ENCODE peak calls at places on chromosomes 13 and 19, in five cellular contexts. J is heart left ventricle, N is RWPE1, V is stomach, C is WTC11. F is an unnamed sample.

GRCh38 chr19:1355974-1356865 is 27.5 kb upstream of the NDUFS7 start:
- DNase-seq in N (no peak), J (no peak), V (no peak), C (no peak), F (no peak)

GRCh38 chr13:75838366-75839017 is 202.4 kb downstream of the LMO7 start:
- DNase-seq in V (no peak), J (no peak), C (no peak), N (no peak), F (no peak)

GRCh38 chr19:21483589-21484170 is 21.7 kb upstream of the ZNF429 start:
- DNase-seq in J (no peak), N (no peak), V (peak), C (peak), F (no peak)

GRCh38 chr13:112822851-112823250 is 133.0 kb downstream of the ATP11A start:
- DNase-seq in J (no peak), V (peak), C (peak), N (no peak), F (no peak)

GRCh38 chr13:111897846-111898215 is 169.1 kb upstream of the SOX1 start:
- DNase-seq in C (no peak), V (no peak), J (no peak), N (no peak), F (no peak)

GRCh38 chr19:11641241-11641640 is 44.0 kb downstream of the ZNF627 start:
- DNase-seq in C (no peak), J (no peak), N (no peak), V (no peak), F (no peak)

GRCh38 chr19:6047741-6048231 is 62.5 kb downstream of the RFX2 start:
- DNase-seq in V (no peak), C (peak), N (peak), J (no peak), F (peak)

GRCh38 chr13:48783181-48783630 is 129.5 kb downstream of the CYSLTR2 start:
- DNase-seq in V (peak), C (no peak), J (peak), N (peak), F (peak)

GRCh38 chr13:76552373-76552772 is 333.8 kb downstream of the KCTD12 start:
- DNase-seq in J (no peak), V (no peak), N (no peak), C (no peak), F (no peak)

GRCh38 chr13:26379831-26380230 is 125.9 kb downstream of the CDK8 start:
- DNase-seq in N (no peak), V (no peak), J (no peak), C (no peak), F (no peak)

GRCh38 chr19:2350656-2351055 is 9.4 kb upstream of the TMPRSS9 start:
- DNase-seq in J (no peak), V (no peak), N (no peak), C (no peak), F (no peak)

GRCh38 chr13:105806335-105806920 is 729.0 kb downstream of the EFNB2 start:
- DNase-seq in N (no peak), C (no peak), V (no peak), J (no peak), F (peak)

GRCh38 chr19:11091343-11092153 is 2.3 kb downstream of the LDLR start:
- DNase-seq in N (peak), C (no peak), V (peak), J (peak), F (peak)

GRCh38 chr19:14363203-14364097 is 17.8 kb upstream of the ADGRE5 start:
- DNase-seq in J (peak), V (peak), C (peak), N (peak), F (peak)

GRCh38 chr13:98368019-98368418 is 190.9 kb upstream of the RNF113B start:
- DNase-seq in C (no peak), N (no peak), J (no peak), V (no peak), F (no peak)

GRCh38 chr13:113814435-113814821 is 49.4 kb downstream of the GAS6 start:
- DNase-seq in J (no peak), C (no peak), N (no peak), V (no peak), F (no peak)

GRCh38 chr19:35949131-35949530 is 13.0 kb downstream of the LRFN3 start:
- DNase-seq in C (no peak), V (no peak), N (no peak), J (no peak), F (no peak)

GRCh38 chr19:53809518-53810186 is 14.5 kb downstream of the NLRP12 start:
- DNase-seq in V (no peak), N (no peak), J (no peak), C (peak), F (no peak)

GRCh38 chr13:71374471-71375041 is 492.4 kb downstream of the DACH1 start:
- DNase-seq in V (no peak), J (no peak), C (no peak), N (no peak), F (no peak)

GRCh38 chr19:49818691-49819331 is 722 bp downstream of the MED25 start:
- DNase-seq in N (no peak), C (no peak), V (no peak), J (no peak), F (no peak)

GRCh38 chr13:74825170-74825948 is 656.6 kb downstream of the TBC1D4 start:
- DNase-seq in V (no peak), N (peak), J (peak), C (no peak), F (peak)

GRCh38 chr19:42596391-42597071 is 1.8 kb upstream of the CEACAM8 start:
- DNase-seq in J (peak), V (peak), C (peak), N (no peak), F (peak)

GRCh38 chr13:49714757-49715156 is 23.5 kb upstream of the EBPL start:
- DNase-seq in V (no peak), C (no peak), J (no peak), N (no peak), F (no peak)

GRCh38 chr19:29439688-29440550 is 85.9 kb upstream of the VSTM2B start:
- DNase-seq in C (no peak), V (no peak), N (no peak), J (no peak), F (no peak)

GRCh38 chr19:43768273-43769050 is 12.3 kb downstream of the KCNN4 start:
- DNase-seq in J (no peak), N (no peak), C (no peak), V (peak), F (no peak)

GRCh38 chr13:78786399-78786879 is 127.5 kb upstream of the OBI1 start:
- DNase-seq in N (no peak), V (no peak), C (no peak), J (no peak), F (no peak)

GRCh38 chr13:57326532-57326931 is 159.5 kb downstream of the PRR20E start:
- DNase-seq in N (no peak), J (no peak), C (no peak), V (no peak), F (no peak)

GRCh38 chr19:33879818-33880575 is 83.3 kb downstream of the KCTD15 start:
- DNase-seq in C (peak), V (no peak), N (no peak), J (peak), F (no peak)

GRCh38 chr13:114148521-114148855 is 16.1 kb upstream of the RASA3 start:
- DNase-seq in C (no peak), N (no peak), V (peak), J (peak), F (no peak)

GRCh38 chr19:43495082-43495481 is 9.5 kb downstream of the PHLDB3 start:
- DNase-seq in J (no peak), C (no peak), V (no peak), N (no peak), F (no peak)

GRCh38 chr19:33340991-33341390 is 32.5 kb upstream of the CEBPG start:
- DNase-seq in V (no peak), N (no peak), J (no peak), C (no peak), F (no peak)

GRCh38 chr13:34515201-34515600 is 426.9 kb upstream of the NBEA start:
- DNase-seq in N (no peak), J (no peak), C (no peak), V (no peak), F (no peak)

GRCh38 chr19:53467503-53468262 is at the start of gene ZNF813:
- DNase-seq in C (peak), V (peak), N (peak), J (peak), F (peak)

GRCh38 chr13:71880753-71881541 is 13.9 kb upstream of the DACH1 start:
- DNase-seq in J (no peak), N (no peak), V (no peak), C (no peak), F (no peak)

GRCh38 chr13:37960427-37960826 is 90.9 kb upstream of the TRPC4 start:
- DNase-seq in C (no peak), J (no peak), V (no peak), N (no peak), F (no peak)
- TF ChIP-seq CTCF in C (no peak), J (no peak), V (no peak), N (no peak), F (no peak)

GRCh38 chr19:7928334-7928706 is 2.4 kb upstream of the CTXN1 start:
- DNase-seq in N (no peak), J (no peak), V (no peak), C (no peak), F (no peak)

GRCh38 chr19:7926727-7927604 is 1.0 kb upstream of the CTXN1 start:
- DNase-seq in V (no peak), N (no peak), J (peak), C (no peak), F (no peak)

GRCh38 chr19:7930765-7931164 is 4.8 kb upstream of the CTXN1 start:
- DNase-seq in N (no peak), C (no peak), V (no peak), J (no peak), F (no peak)

GRCh38 chr19:7927605-7928333 is 1.8 kb upstream of the CTXN1 start:
- DNase-seq in V (no peak), C (no peak), N (no peak), J (peak), F (no peak)

DNA sequence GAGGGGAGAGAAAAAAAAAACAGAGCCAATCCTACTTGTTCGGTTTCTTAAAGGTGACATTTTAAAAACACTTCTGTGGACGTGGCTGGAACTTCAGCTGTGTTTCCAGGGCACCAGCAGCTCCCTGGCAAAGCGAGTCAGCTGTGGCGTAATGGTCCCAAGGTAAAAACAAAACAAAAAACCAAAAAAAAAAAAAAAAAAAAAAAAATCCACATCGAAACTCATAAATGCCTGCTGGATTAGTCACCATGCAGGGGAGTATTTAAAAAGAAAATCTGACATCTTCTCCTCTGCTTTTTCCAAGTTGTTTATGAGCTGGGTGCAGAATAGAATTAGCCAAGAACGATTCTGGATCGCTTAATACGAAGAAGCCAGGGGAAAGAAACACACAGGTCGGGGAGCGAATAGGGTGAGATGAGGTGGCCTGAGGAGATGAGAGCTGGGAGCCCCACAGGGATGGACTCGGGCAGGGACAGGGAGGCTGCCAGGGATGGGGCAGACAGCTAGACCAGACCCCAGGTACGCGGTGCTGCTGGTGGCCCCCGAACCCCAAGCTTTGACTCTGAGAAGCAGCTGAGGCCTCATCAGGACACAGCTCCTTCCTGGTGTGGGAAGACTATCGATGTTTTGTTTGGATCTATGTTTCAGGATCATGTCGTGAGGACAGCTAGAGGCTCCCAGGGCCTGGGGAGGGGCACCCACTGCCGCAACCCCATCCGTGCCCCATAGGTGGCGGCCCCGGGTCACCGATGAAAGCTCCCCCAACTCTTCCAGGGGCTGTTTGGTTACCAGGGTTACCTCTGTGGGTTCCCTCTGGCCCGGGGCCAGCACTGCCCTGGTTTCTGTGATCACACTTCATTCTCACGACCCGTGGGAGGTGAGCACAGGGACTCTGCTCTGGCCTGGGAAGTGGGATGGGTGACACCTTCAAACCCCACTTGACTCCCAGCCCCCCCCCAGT is 3.1 kb upstream of the CTXN1 start:
- DNase-seq in J (no peak), N (peak), V (no peak), C (peak), F (peak)
- TF ChIP-seq CTCF in J (no peak), N (peak), V (no peak), C (peak), F (peak)

GRCh38 chr19:41294393-41294792 is 15.6 kb upstream of the CCDC97 start:
- DNase-seq in V (no peak), C (no peak), N (no peak), J (no peak), F (no peak)
- TF ChIP-seq CTCF in V (no peak), C (no peak), N (no peak), J (no peak), F (no peak)

GRCh38 chr13:33053397-33054066 is 37.3 kb downstream of the KL start:
- DNase-seq in N (no peak), J (no peak), C (no peak), V (no peak), F (no peak)

GRCh38 chr13:33060815-33061214 is 44.6 kb downstream of the KL start:
- DNase-seq in J (no peak), C (no peak), V (no peak), N (no peak), F (no peak)

GRCh38 chr13:33058816-33059215 is 42.6 kb downstream of the KL start:
- DNase-seq in J (no peak), N (no peak), V (no peak), C (no peak), F (no peak)

GRCh38 chr13:33052446-33052845 is 36.2 kb downstream of the KL start:
- DNase-seq in C (no peak), N (no peak), V (no peak), J (no peak), F (no peak)

DNA sequence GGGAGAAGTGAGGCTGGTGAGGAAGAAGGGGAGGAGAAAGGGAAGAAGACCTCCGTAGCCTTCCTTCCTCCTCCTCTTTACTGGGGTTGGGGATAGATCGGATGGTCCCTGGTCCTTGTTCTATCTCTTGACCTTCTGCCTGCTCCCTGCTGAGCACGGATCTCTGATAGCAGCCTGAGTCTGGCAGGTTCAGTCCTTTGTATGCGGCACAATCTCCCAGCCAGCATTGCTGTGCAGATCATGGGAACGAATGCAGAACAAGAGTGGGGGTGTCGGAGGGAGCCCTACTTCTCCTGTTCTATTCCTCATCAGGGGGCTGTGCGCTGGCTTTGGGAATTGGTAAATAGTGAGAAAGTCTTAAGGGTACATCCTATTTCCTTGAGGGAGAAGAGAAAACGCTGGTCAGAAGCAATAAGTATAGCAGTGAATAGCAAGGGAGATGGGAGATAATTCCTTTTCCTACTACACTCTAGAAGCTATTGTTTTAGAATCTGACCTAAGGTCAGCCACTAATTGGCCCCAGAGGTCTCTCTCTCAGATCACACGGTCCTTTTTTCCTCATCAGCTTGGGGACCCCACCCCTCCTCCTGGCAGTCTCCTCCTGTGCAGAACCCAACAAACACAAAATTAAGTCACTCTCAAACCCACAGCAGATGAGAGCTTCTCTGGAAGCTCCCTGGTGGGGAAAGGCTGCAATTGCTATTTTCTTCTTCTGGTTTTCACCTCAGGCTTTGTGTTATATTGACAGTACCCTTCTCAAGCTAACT is 41.0 kb downstream of the KL start:
- DNase-seq in N (no peak), J (no peak), C (no peak), V (no peak), F (peak)
- TF ChIP-seq CTCF in N (no peak), J (peak), C (peak), V (no peak), F (peak)

DNA sequence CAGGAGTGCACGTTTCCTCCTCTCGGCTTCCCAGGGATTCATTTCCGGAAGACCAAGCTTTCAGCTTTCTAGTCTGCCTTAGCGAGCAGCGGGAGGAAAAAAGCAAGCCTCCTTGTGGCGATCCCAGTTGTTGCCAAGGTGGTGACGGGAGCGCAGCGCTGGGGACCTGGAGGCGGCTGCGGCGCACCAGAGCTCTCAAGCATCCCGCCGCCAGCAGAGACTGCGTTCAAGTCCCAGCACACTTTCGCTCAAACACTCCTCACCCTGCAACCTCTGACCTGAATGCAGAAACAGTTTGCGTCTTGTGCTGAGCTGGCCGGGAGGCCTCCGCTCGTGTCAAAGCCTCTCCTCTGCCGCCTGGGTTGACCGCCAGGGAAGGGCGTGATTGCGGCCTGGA is 4.9 kb downstream of the GSX1 start:
- DNase-seq in N (peak), C (peak), V (no peak), J (no peak), F (peak)
- TF ChIP-seq CTCF in N (no peak), C (no peak), V (no peak), J (no peak), F (peak)

DNA sequence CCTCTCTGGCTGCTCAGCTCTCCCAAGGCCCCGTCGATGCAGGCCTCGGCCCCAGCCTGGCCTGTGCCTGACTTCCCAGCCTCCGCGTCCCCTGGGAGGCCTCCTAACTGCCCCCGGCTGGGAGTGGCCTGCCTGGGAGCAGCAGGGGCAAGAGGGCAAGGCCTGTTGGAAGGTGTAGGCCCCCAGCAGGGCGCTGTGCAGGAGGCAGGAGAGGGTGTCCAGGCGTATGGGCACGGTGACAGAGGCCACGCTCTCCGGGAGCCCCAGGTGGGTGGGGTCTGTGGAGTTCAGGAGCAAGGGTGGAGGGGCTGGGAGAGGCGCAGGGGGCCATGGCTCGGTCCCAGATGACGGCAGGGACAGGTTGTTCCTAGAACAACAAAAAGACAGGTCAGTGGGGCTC is 1.2 kb downstream of the C19orf84 start:
- DNase-seq in N (no peak), V (no peak), J (no peak), C (no peak), F (no peak)
- TF ChIP-seq CTCF in N (no peak), V (no peak), J (no peak), C (no peak), F (no peak)

GRCh38 chr19:18771328-18772242 is 19.5 kb downstream of the COMP start:
- DNase-seq in C (peak), N (no peak), V (no peak), J (no peak), F (no peak)
- TF ChIP-seq CTCF in C (no peak), N (no peak), V (no peak), J (no peak), F (no peak)

GRCh38 chr19:57310792-57311191 is 9.5 kb upstream of the ZNF543 start:
- DNase-seq in J (no peak), C (no peak), N (no peak), V (no peak), F (no peak)
- TF ChIP-seq CTCF in J (no peak), C (no peak), N (no peak), V (no peak), F (no peak)

F was measured in MCF 10A.